ENCODE peak calls at places on chromosome 9, in eight cellular contexts. G, Z, P, B, J, Q, W and O are unnamed samples.

GRCh38 chr9:114972510-114972909 is 42.1 kb upstream of the TNFSF8 start:
- DNase-seq in P (no peak), B (no peak), Z (no peak), J (no peak), G (no peak), W (no peak), Q (no peak), O (no peak)

GRCh38 chr9:136619742-136620440 is 42.8 kb upstream of the EGFL7 start:
- DNase-seq in Z (no peak), P (peak), W (no peak), J (no peak), G (peak), B (peak), Q (peak), O (no peak)

GRCh38 chr9:127664678-127665507 is 41.9 kb upstream of the CFAP157 start:
- DNase-seq in Q (no peak), J (no peak), W (no peak), P (no peak), G (peak), B (no peak), Z (peak), O (no peak)

GRCh38 chr9:124760719-124761118 is 10.4 kb downstream of the NR6A1 start:
- DNase-seq in J (no peak), W (no peak), B (no peak), G (no peak), P (no peak), Z (no peak), Q (no peak), O (no peak)

GRCh38 chr9:77471572-77471971 is 176.6 kb downstream of the GNA14 start:
- DNase-seq in B (no peak), G (no peak), Q (no peak), J (no peak), P (no peak), W (no peak), Z (no peak), O (no peak)

GRCh38 chr9:73683862-73684591 is 532.4 kb downstream of the ANXA1 start:
- DNase-seq in P (no peak), Q (no peak), W (peak), J (no peak), B (no peak), G (peak), Z (peak), O (no peak)

GRCh38 chr9:35666045-35666444 is 1.1 kb upstream of the ARHGEF39 start:
- DNase-seq in Z (no peak), P (no peak), J (no peak), Q (no peak), W (no peak), G (peak), B (no peak), O (no peak)

GRCh38 chr9:95641591-95641990 is 124.8 kb upstream of the PTCH1 start:
- DNase-seq in J (no peak), Q (no peak), B (no peak), G (peak), P (no peak), W (no peak), Z (no peak), O (no peak)

GRCh38 chr9:12463641-12464040 is 229.5 kb upstream of the TYRP1 start:
- DNase-seq in P (no peak), W (no peak), J (no peak), Z (no peak), B (no peak), Q (no peak), G (no peak), O (no peak)

GRCh38 chr9:78677326-78677725 is 380.4 kb downstream of the PSAT1 start:
- DNase-seq in J (no peak), W (no peak), G (no peak), P (no peak), B (no peak), Q (no peak), Z (no peak), O (no peak)

GRCh38 chr9:18982246-18982589 is 50.8 kb downstream of the SAXO1 start:
- DNase-seq in Q (no peak), J (no peak), W (no peak), B (no peak), P (no peak), Z (no peak), G (no peak), O (no peak)

GRCh38 chr9:127574089-127574921 is 37.8 kb upstream of the STXBP1 start:
- DNase-seq in Z (no peak), W (peak), G (peak), Q (no peak), B (peak), J (no peak), P (no peak), O (no peak)

GRCh38 chr9:93579711-93580516 is 3.5 kb downstream of the PHF2 start:
- DNase-seq in B (no peak), Q (peak), G (no peak), J (no peak), P (peak), Z (no peak), W (no peak), O (peak)

GRCh38 chr9:90631964-90632363 is 10.7 kb downstream of the DIRAS2 start:
- DNase-seq in J (no peak), B (no peak), W (no peak), P (no peak), G (no peak), Z (no peak), Q (no peak), O (no peak)

GRCh38 chr9:19651681-19652080 is 137.2 kb downstream of the SLC24A2 start:
- DNase-seq in G (no peak), J (no peak), Z (no peak), B (no peak), W (no peak), Q (no peak), P (no peak), O (no peak)

GRCh38 chr9:14863402-14863801 is 46.8 kb downstream of the FREM1 start:
- DNase-seq in Z (no peak), P (no peak), G (no peak), J (no peak), B (no peak), W (no peak), Q (no peak), O (no peak)

GRCh38 chr9:12884736-12885395 is 110.0 kb downstream of the LURAP1L start:
- DNase-seq in W (peak), Q (no peak), Z (peak), B (no peak), J (no peak), P (no peak), G (peak), O (no peak)

GRCh38 chr9:22147818-22148573 is 138.9 kb upstream of the CDKN2B start:
- DNase-seq in J (no peak), Z (peak), W (peak), G (peak), P (no peak), B (no peak), Q (no peak), O (no peak)

GRCh38 chr9:13674926-13675637 is 395.6 kb upstream of the MPDZ start:
- DNase-seq in J (no peak), G (no peak), Q (no peak), Z (no peak), B (no peak), W (no peak), P (no peak), O (no peak)

GRCh38 chr9:124126571-124127289 is 115.2 kb downstream of the LHX2 start:
- DNase-seq in Z (no peak), Q (peak), B (peak), G (peak), J (peak), P (peak), W (peak), O (no peak)

GRCh38 chr9:134565316-134565915 is 76.2 kb upstream of the COL5A1 start:
- DNase-seq in B (peak), J (no peak), Z (no peak), W (no peak), G (no peak), P (no peak), Q (no peak), O (peak)

GRCh38 chr9:86126998-86127972 is 27.9 kb upstream of the GOLM1 start:
- DNase-seq in B (peak), W (peak), P (peak), G (peak), J (no peak), Q (peak), Z (peak), O (no peak)

GRCh38 chr9:124355941-124356744 is 59.1 kb downstream of the PSMB7 start:
- DNase-seq in G (no peak), P (peak), Q (no peak), B (no peak), J (no peak), W (no peak), Z (no peak), O (peak)

GRCh38 chr9:87445646-87446045 is 52.0 kb upstream of the DAPK1 start:
- DNase-seq in W (peak), B (no peak), Q (no peak), P (peak), Z (no peak), J (no peak), G (peak), O (no peak)

GRCh38 chr9:68933434-68934318 is 80.2 kb downstream of the PRKACG start:
- DNase-seq in G (no peak), P (no peak), B (no peak), W (no peak), Z (no peak), J (no peak), Q (no peak), O (no peak)